ENCODE peak calls at places on chromosomes 6 and 20, in five cellular contexts. L is body of pancreas, J is T-helper 1 cell, D is HEK293T, Q is HTR-8/SVneo. V is an unnamed sample.

GRCh38 chr6:20953019-20953418 is 418.8 kb downstream of the CDKAL1 start:
- DNase-seq in L (no peak), J (no peak), D (no peak), Q (no peak), V (no peak)

GRCh38 chr6:84274856-84275255 is 47.4 kb upstream of the CEP162 start:
- DNase-seq in L (no peak), J (no peak), D (no peak), Q (no peak), V (no peak)

GRCh38 chr6:103122766-103123601 is 1729.5 kb downstream of the GRIK2 start:
- DNase-seq in L (peak), J (no peak), D (peak), Q (peak), V (no peak)

GRCh38 chr20:24160563-24161355 is 172.2 kb upstream of the GGTLC1 start:
- DNase-seq in L (peak), J (no peak), D (peak), Q (peak), V (no peak)

GRCh38 chr6:5279891-5280338 is 18.6 kb downstream of the FARS2 start:
- DNase-seq in L (no peak), J (no peak), D (no peak), Q (no peak), V (no peak)

GRCh38 chr6:37452522-37452921 is 19.5 kb downstream of the CMTR1 start:
- DNase-seq in L (no peak), J (no peak), D (no peak), Q (no peak), V (no peak)

GRCh38 chr20:23445596-23446217 is 6.2 kb downstream of the CSTL1 start:
- DNase-seq in L (no peak), J (no peak), D (no peak), Q (peak), V (no peak)

GRCh38 chr6:35967059-35967769 is 46.3 kb upstream of the SRPK1 start:
- DNase-seq in L (no peak), J (no peak), D (no peak), Q (no peak), V (no peak)

GRCh38 chr6:112468359-112468758 is 121.2 kb downstream of the RFPL4B start:
- DNase-seq in L (no peak), J (no peak), D (no peak), Q (peak), V (no peak)

GRCh38 chr6:119147101-119148053 is 68.9 kb upstream of the FAM184A start:
- DNase-seq in L (peak), J (no peak), D (no peak), Q (peak), V (no peak)

GRCh38 chr20:33443512-33444239 is at the start of gene SNTA1:
- DNase-seq in L (peak), J (peak), D (peak), Q (peak), V (peak)

GRCh38 chr20:20603339-20603990 is 109.0 kb downstream of the RALGAPA2 start:
- DNase-seq in L (no peak), J (no peak), D (peak), Q (no peak), V (no peak)

GRCh38 chr6:15420959-15421438 is 175.1 kb downstream of the JARID2 start:
- DNase-seq in L (no peak), J (no peak), D (no peak), Q (no peak), V (no peak)

GRCh38 chr20:23387118-23387443 is 25.1 kb downstream of the GZF1 start:
- DNase-seq in L (no peak), J (no peak), D (no peak), Q (no peak), V (no peak)

GRCh38 chr6:17093692-17094091 is 8.2 kb upstream of the STMND1 start:
- DNase-seq in L (no peak), J (no peak), D (no peak), Q (peak), V (no peak)

GRCh38 chr20:38635721-38636285 is 34.2 kb downstream of the ARHGAP40 start:
- DNase-seq in L (no peak), J (no peak), D (no peak), Q (no peak), V (no peak)

GRCh38 chr6:113860165-113860955 is 3.2 kb downstream of the MARCKS start:
- DNase-seq in L (peak), J (no peak), D (peak), Q (no peak), V (no peak)

GRCh38 chr6:8930009-8930408 is 494.7 kb upstream of the SLC35B3 start:
- DNase-seq in L (no peak), J (no peak), D (no peak), Q (no peak), V (no peak)

GRCh38 chr6:159378361-159378760 is 209.2 kb downstream of the FNDC1 start:
- DNase-seq in L (no peak), J (no peak), D (no peak), Q (no peak), V (no peak)

GRCh38 chr6:72466971-72467566 is 154.8 kb upstream of the KCNQ5 start:
- DNase-seq in L (peak), J (no peak), D (no peak), Q (no peak), V (no peak)

GRCh38 chr6:116060572-116061283 is at the start of gene FRK:
- DNase-seq in L (peak), J (no peak), D (no peak), Q (no peak), V (no peak)

GRCh38 chr6:54598787-54599309 is 247.7 kb upstream of the FAM83B start:
- DNase-seq in L (peak), J (no peak), D (no peak), Q (no peak), V (no peak)

GRCh38 chr6:170099387-170099786 is 191.5 kb downstream of the DLL1 start:
- DNase-seq in L (no peak), J (no peak), D (no peak), Q (no peak), V (no peak)